ENCODE peak calls at places on chromosomes 1 and 21, in four cellular contexts. R is transverse colon, Q is A673, X is retinal pigment epithelial cell. A is an unnamed sample.

GRCh38 chr1:17833661-17834501 is 78.7 kb downstream of the ACTL8 start:
- DNase-seq in R (no peak), Q (no peak), X (no peak), A (no peak)

GRCh38 chr1:32748926-32749325 is 46.4 kb upstream of the SYNC start:
- DNase-seq in R (no peak), Q (no peak), X (no peak), A (no peak)

GRCh38 chr1:48217861-48218260 is 4.7 kb upstream of the SLC5A9 start:
- DNase-seq in R (no peak), Q (peak; percentile 40), X (no peak), A (no peak)

GRCh38 chr1:62528015-62528414 is 69.3 kb upstream of the ANGPTL3 start:
- DNase-seq in R (no peak), Q (no peak), X (no peak), A (no peak)

GRCh38 chr1:18407166-18408045 is 73.3 kb upstream of the KLHDC7A start:
- DNase-seq in R (no peak), Q (no peak), X (no peak), A (no peak)

GRCh38 chr21:17044696-17045095 is 468.1 kb upstream of the CXADR start:
- DNase-seq in R (no peak), Q (no peak), X (no peak), A (no peak)

GRCh38 chr1:228228601-228229074 is 20.8 kb downstream of the OBSCN start:
- DNase-seq in R (no peak), Q (no peak), X (peak; percentile 83), A (no peak)

GRCh38 chr1:54272134-54272533 is 72.2 kb downstream of the MRPL37 start:
- DNase-seq in R (no peak), Q (no peak), X (no peak), A (no peak)

GRCh38 chr1:9284061-9284460 is 8.6 kb upstream of the SPSB1 start:
- DNase-seq in R (no peak), Q (no peak), X (no peak), A (no peak)

GRCh38 chr1:52402860-52403240 is 1.4 kb downstream of the ORC1 start:
- DNase-seq in R (no peak), Q (no peak), X (no peak), A (no peak)
- H3K4me3 ChIP-seq in R (no peak overlapping the region), Q (peak overlapping the region; percentile 83), X (no peak overlapping the region), A (peak overlapping the region; percentile 69)

GRCh38 chr1:150829751-150830150 is 21.7 kb upstream of the CTSK start:
- DNase-seq in R (no peak), Q (no peak), X (no peak), A (no peak)
- TF ChIP-seq CTCF in R (peak; percentile 24), Q (peak; percentile 37), X (peak; percentile 28), A (peak; percentile 22)

GRCh38 chr1:26035203-26035958 is 10.5 kb downstream of the SLC30A2 start:
- DNase-seq in R (peak; percentile 96), Q (peak; percentile 95), X (peak; percentile 65), A (peak; percentile 60)
- H3K4me3 ChIP-seq in R (peak overlapping the region; percentile 61), Q (peak overlapping the region; percentile 66), X (peak overlapping the region; percentile 67), A (peak overlapping the region; percentile 81)

DNA sequence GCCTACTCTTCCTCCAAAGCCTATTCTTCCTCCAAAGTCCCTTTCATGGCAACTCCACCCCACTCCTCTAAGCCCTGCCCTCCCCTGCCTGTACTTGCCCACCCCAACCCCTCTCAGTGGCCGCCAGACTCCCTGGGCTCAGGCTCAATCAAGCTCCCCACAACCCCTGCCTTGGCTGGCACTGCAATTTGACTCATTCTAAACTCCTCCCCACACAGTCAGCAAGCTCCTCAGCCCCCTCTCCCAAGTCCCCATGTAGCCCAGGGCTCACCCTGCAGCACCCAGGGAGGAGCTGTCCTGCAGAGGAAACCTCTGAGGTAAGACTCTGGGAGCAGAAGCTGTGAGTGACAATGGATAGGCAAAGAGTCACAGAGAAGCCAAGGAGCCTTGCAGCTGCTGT is 3.6 kb upstream of the VSIG8 start:
- DNase-seq in R (no peak), Q (no peak), X (no peak), A (no peak)
- TF ChIP-seq CTCF in R (no peak), Q (no peak), X (no peak), A (no peak)

GRCh38 chr1:240827786-240828185 is 215.8 kb upstream of the GREM2 start:
- DNase-seq in R (no peak), Q (no peak), X (no peak), A (no peak)

GRCh38 chr1:240821925-240822324 is 210.0 kb upstream of the GREM2 start:
- DNase-seq in R (no peak), Q (no peak), X (no peak), A (no peak)

GRCh38 chr1:240820816-240821215 is 208.9 kb upstream of the GREM2 start:
- DNase-seq in R (no peak), Q (no peak), X (no peak), A (no peak)

GRCh38 chr1:240824238-240824637 is 212.3 kb upstream of the GREM2 start:
- DNase-seq in R (no peak), Q (no peak), X (no peak), A (no peak)

GRCh38 chr1:240823357-240823756 is 211.4 kb upstream of the GREM2 start:
- DNase-seq in R (no peak), Q (no peak), X (no peak), A (no peak)
- H3K4me3 ChIP-seq in R (no peak overlapping the region), Q (no peak overlapping the region), X (no peak overlapping the region), A (no peak overlapping the region)

DNA sequence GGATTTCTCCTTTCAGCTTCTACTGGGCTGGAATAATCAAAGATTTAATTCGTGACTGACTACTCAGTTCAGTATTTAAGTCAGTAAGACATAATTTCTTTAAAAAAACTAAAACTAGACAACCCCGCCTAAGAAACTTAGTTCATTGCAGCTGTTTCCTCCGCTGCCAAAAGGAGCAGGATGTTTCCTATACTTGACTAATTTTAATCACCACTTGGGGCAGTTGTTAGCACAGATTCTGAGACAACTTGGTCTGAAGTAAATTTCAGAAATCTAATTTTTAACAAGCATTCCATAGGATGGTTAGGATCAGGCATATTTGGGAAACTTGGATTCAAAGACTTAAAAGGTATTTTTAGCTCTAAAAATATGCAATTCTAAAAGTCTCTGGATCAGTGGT is 34.0 kb downstream of the EPRS1 start:
- DNase-seq in R (no peak), Q (no peak), X (no peak), A (no peak)
- TF ChIP-seq CTCF in R (no peak), Q (no peak), X (peak; percentile 39), A (no peak)

GRCh38 chr21:33976980-33977720 is 61.5 kb upstream of the ATP5PO start:
- DNase-seq in R (no peak), Q (no peak), X (peak; percentile 50), A (no peak)
- H3K4me3 ChIP-seq in R (no peak overlapping the region), Q (peak overlapping the region; percentile 1), X (no peak overlapping the region), A (no peak overlapping the region)

GRCh38 chr1:194256010-194256409 is 1069.6 kb upstream of the B3GALT2 start:
- DNase-seq in R (no peak), Q (no peak), X (no peak), A (no peak)
- TF ChIP-seq CTCF in R (no peak), Q (no peak), X (no peak), A (no peak)

A was measured in HFF-Myc.